ENCODE peak calls at places on chromosomes 4 and X, in seven cellular contexts. Y is CD8-positive, alpha-beta T cell; W is GM12878; G is A673; Z is body of pancreas; F is colonic mucosa; C is brain microvascular endothelial cell. Q is an unnamed sample. For H3K27me3, the result is how much of the 10 kb centered on the place peaks cover.

GRCh38 chr4:101141230-101141629 is 206.1 kb downstream of the PPP3CA start:
- DNase-seq in Y (no peak), W (peak), G (no peak), Z (no peak), F (no peak), C (no peak), Q (no peak)

GRCh38 chrX:55715847-55716246 is 1.7 kb upstream of the RRAGB start:
- DNase-seq in Y (peak), W (no peak), G (no peak), Z (no peak), F (no peak), C (no peak), Q (no peak)

GRCh38 chrX:23902419-23902818 is 5.3 kb downstream of the APOO start:
- DNase-seq in Y (no peak), W (no peak), G (peak), Z (peak), F (no peak), C (peak), Q (no peak)

GRCh38 chrX:72100824-72101351 is 30.8 kb downstream of the RTL5 start:
- DNase-seq in Y (peak), W (peak), G (no peak), Z (peak), F (no peak), C (no peak), Q (no peak)

GRCh38 chrX:153877571-153878261 is 8.3 kb downstream of the L1CAM start:
- DNase-seq in Y (no peak), W (no peak), G (no peak), Z (no peak), F (no peak), C (no peak), Q (no peak)

GRCh38 chrX:12419591-12419990 is 281.3 kb downstream of the FRMPD4 start:
- DNase-seq in Y (no peak), W (no peak), G (no peak), Z (no peak), F (no peak), C (no peak), Q (no peak)

GRCh38 chrX:1542994-1543725 is 6.2 kb upstream of the P2RY8 start:
- DNase-seq in Y (no peak), W (no peak), G (no peak), Z (no peak), F (no peak), C (no peak), Q (no peak)

GRCh38 chr4:117164338-117164737 is 79.0 kb upstream of the TRAM1L1 start:
- DNase-seq in Y (no peak), W (no peak), G (peak), Z (no peak), F (no peak), C (no peak), Q (no peak)

GRCh38 chr4:37632836-37633235 is 53.3 kb downstream of the RELL1 start:
- DNase-seq in Y (no peak), W (no peak), G (no peak), Z (no peak), F (no peak), C (no peak), Q (no peak)

GRCh38 chrX:84339507-84340364 is 151.7 kb upstream of the RPS6KA6 start:
- DNase-seq in Y (no peak), W (no peak), G (peak), Z (no peak), F (no peak), C (no peak), Q (no peak)

GRCh38 chr4:73408181-73408867 is 4.2 kb downstream of the ALB start:
- DNase-seq in Y (no peak), W (no peak), G (no peak), Z (no peak), F (no peak), C (no peak), Q (no peak)

GRCh38 chr4:173301518-173302201 is 32.5 kb downstream of the HMGB2 start:
- DNase-seq in Y (no peak), W (no peak), G (peak), Z (peak), F (no peak), C (peak), Q (no peak)

GRCh38 chrX:15203694-15204093 is 66.2 kb downstream of the ASB9 start:
- DNase-seq in Y (no peak), W (no peak), G (no peak), Z (no peak), F (no peak), C (no peak), Q (no peak)

GRCh38 chr4:1112174-1112820 is 1.1 kb downstream of the RNF212 start:
- DNase-seq in Y (no peak), W (no peak), G (no peak), Z (peak), F (no peak), C (no peak), Q (no peak)

GRCh38 chr4:1112821-1113182 is 562 bp downstream of the RNF212 start:
- DNase-seq in Y (no peak), W (no peak), G (no peak), Z (no peak), F (no peak), C (no peak), Q (no peak)

GRCh38 chr4:1109332-1109731 is 4.0 kb downstream of the RNF212 start:
- DNase-seq in Y (no peak), W (no peak), G (no peak), Z (no peak), F (no peak), C (no peak), Q (no peak)

GRCh38 chr4:1111259-1111809 is 2.0 kb downstream of the RNF212 start:
- DNase-seq in Y (no peak), W (no peak), G (no peak), Z (peak), F (no peak), C (no peak), Q (no peak)

DNA sequence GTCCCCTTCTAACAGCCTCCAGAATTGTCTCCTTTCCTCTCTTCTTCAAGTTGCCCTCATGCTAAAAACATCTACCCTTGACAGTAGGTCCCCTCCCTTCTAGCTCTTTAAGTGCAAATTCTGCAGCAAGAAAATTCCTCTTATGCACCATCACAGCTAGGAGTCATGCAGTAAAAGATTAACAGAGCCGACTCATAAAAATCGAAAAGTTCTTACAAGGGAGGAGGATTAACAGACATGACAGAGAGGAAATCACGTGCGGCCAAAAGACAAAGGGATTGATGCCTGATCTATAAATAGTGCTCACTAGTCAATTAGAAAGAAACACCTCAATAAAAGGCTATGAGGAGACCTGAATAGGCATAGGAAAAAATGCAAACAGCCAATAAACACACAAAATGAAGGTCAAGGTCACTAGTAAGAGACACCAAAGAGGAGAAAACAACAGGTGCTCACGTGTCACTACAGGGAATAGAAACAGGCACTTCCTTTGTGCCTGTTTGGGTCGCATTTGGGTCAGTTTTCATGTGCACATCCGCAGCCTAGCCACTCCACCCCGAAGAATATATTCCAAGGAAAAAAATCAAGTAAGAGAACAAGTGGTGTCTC is 3.4 kb downstream of the RNF212 start:
- DNase-seq in Y (no peak), W (no peak), G (peak), Z (no peak), F (no peak), C (no peak), Q (no peak)
- H3K27me3 ChIP-seq in Y (under half), W (under half), G (under half), Z (under half), F (under half), C (under half), Q (under half)

DNA sequence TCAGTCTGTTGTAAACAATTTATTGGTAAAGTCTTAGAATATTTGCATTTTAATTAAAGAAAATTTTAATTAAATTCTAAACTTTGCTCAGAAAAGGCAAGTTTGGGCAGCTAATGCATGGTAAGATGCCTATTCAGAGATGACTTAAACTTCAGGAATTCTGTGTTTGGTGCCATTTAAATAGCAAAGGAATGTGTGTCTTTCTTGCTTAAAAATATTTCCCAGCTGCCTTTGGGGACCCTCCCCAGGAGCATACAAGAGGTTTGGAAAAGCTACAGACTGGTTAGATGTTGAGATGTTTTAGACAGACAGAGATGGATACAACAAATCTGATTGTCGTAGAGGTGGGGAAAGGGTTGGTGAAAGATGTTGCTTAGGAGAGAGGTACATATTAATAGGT is 36.5 kb downstream of the AFF2 start:
- DNase-seq in Y (no peak), W (no peak), G (no peak), Z (no peak), F (no peak), C (no peak), Q (no peak)
- H3K4me3 ChIP-seq in Y (no peak), W (no peak), G (no peak), Z (no peak), F (no peak), C (no peak), Q (no peak)

DNA sequence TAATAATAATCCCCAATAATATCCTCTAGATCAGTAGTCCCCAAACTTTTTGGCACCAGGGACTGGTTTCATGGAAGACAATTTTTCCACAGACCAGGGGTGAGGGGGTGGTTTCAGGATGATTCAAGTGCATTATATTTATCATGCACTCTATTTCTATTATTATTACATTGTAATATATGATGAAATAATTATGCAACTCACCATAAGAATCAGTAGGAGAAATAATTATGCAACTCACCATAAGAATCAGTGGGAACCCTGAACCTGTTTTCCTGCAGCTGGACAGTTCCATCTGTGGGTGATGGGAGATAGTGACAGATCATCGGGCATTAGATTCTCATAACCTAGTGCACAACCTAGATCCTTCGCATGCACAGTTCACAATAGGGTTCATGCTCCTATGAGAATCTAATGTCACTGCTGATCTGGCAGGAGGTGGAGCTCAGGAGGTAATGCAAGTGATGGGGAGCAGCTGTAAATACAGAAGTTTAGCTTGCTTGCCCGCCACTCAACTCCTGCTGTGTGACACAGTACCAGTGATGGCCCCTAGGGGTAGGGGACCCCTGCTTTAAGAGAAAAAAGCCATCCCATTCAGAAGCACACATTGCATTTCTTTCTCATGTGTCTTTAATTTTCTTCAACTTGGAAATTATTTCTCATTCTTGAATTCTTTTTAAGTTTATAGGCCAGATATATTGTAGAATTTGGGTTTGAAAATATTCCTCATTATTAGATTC is 16.0 kb upstream of the SH3RF1 start:
- DNase-seq in Y (no peak), W (no peak), G (no peak), Z (no peak), F (no peak), C (no peak), Q (no peak)
- TF ChIP-seq CTCF in Y (no peak), W (no peak), G (peak), Z (no peak), F (no peak), C (peak), Q (no peak)

GRCh38 chr4:108159845-108160244 is 8.9 kb downstream of the LEF1 start:
- DNase-seq in Y (no peak), W (no peak), G (no peak), Z (no peak), F (no peak), C (no peak), Q (no peak)
- H3K27me3 ChIP-seq in Y (under half), W (under half), G (half or more), Z (under half), F (under half), C (under half), Q (under half)